ENCODE peak calls at places on chromosomes 4 and X, in six cellular contexts. W is SK-N-SH, P is HepG2, T is HCT116, Y is K562, G is GM12878. M is an unnamed sample.

GRCh38 chrX:147570483-147570882 is 341.2 kb upstream of the FMR1 start:
- DNase-seq in W (no peak), P (no peak), T (no peak), Y (no peak), G (no peak), M (no peak)

GRCh38 chr4:125642645-125643044 is 327.9 kb downstream of the FAT4 start:
- DNase-seq in W (no peak), P (no peak), T (no peak), Y (no peak), G (no peak), M (no peak)

GRCh38 chr4:6824772-6825402 is 42.4 kb downstream of the KIAA0232 start:
- DNase-seq in W (no peak), P (no peak), T (no peak), Y (no peak), G (no peak), M (no peak)

GRCh38 chr4:48633657-48634056 is 143.6 kb downstream of the ZAR1 start:
- DNase-seq in W (no peak), P (no peak), T (no peak), Y (no peak), G (no peak), M (no peak)

GRCh38 chrX:101357166-101357795 is 8.7 kb upstream of the TIMM8A start:
- DNase-seq in W (no peak), P (no peak), T (peak), Y (peak), G (no peak), M (no peak)

GRCh38 chr4:183098723-183099536 is at the start of gene WWC2:
- DNase-seq in W (peak), P (peak), T (peak), Y (peak), G (no peak), M (no peak)

GRCh38 chr4:112330921-112331320 is 33.8 kb downstream of the ALPK1 start:
- DNase-seq in W (no peak), P (no peak), T (no peak), Y (no peak), G (no peak), M (no peak)

GRCh38 chr4:8580321-8581093 is at the start of gene GPR78:
- DNase-seq in W (peak), P (no peak), T (no peak), Y (peak), G (no peak), M (no peak)

GRCh38 chr4:136651932-136652331 is 880.4 kb downstream of the PCDH18 start:
- DNase-seq in W (no peak), P (no peak), T (no peak), Y (no peak), G (no peak), M (no peak)

GRCh38 chr4:86569103-86569870 is 24.8 kb upstream of the PTPN13 start:
- DNase-seq in W (no peak), P (no peak), T (no peak), Y (no peak), G (no peak), M (no peak)

GRCh38 chr4:156497486-156497885 is 474.1 kb downstream of the PDGFC start:
- DNase-seq in W (no peak), P (no peak), T (no peak), Y (no peak), G (no peak), M (no peak)

GRCh38 chr4:154344686-154345085 is 146.9 kb downstream of the DCHS2 start:
- DNase-seq in W (no peak), P (peak), T (peak), Y (peak), G (no peak), M (no peak)

GRCh38 chr4:114178392-114178791 is 198.9 kb upstream of the ARSJ start:
- DNase-seq in W (no peak), P (no peak), T (no peak), Y (no peak), G (no peak), M (no peak)

DNA sequence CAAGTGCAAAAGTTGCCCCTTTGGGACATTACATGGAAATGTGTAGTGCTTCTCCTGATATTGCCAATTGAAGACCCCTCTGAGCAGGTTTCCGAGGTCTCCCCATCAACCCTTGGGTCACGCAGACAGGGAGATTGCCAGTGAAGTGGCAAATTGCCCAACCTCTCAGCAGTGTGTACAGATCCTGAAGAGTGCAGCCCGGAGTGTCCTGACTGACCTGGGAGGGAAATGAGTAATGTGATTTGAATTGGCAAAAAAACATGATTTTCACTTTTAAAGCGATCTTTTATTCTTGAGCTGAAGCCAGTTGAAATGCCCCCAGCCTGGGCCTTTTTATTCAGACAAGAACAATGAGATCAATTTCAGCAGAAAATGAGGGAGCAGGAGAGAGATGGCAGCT is 401.8 kb downstream of the RAPGEF2 start:
- DNase-seq in W (no peak), P (no peak), T (no peak), Y (no peak), G (no peak), M (no peak)
- TF ChIP-seq SIN3A in W (no peak), P (no peak), T (no peak), Y (no peak), G (no peak), M (no peak)

DNA sequence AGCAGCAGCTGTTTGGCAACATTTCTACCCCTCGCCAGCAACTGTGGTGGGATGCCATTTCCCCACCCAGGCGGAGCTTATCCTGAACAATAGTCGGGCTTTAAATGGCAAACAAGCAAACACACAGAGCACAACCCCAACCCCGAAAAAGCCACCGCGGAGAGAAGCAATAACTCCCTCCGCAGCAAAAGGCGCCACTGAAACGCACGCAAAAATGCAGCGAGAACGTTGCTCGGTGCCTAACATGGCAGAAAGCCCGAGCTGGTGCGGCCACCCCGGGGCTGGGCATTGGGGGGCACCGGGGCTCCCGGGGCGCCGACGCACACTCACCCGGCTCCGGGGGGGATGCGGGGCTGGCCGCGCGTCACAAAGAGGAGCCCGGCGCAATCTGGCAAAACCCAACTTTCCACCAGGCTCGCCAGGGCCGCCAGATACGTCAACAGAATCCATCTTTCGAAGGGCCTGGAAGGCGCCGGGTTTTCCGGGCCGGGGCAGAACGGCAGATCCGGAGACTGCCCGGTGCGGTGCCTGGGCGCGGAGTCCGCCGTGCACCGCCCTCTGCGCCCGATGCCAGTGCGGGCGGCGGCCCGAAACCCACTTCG is 818 bp downstream of the RAI2 start:
- DNase-seq in W (peak), P (no peak), T (no peak), Y (no peak), G (no peak), M (no peak)
- TF ChIP-seq REST in W (no peak), P (no peak), T (no peak), Y (no peak), G (no peak), M (no peak)

GRCh38 chrX:72029473-72030411 is 102.0 kb downstream of the RTL5 start:
- DNase-seq in W (peak), P (peak), T (no peak), Y (no peak), G (no peak), M (peak)

GRCh38 chrX:72028701-72029470 is 102.8 kb downstream of the RTL5 start:
- DNase-seq in W (no peak), P (no peak), T (no peak), Y (no peak), G (no peak), M (no peak)

GRCh38 chrX:72026341-72027023 is 105.2 kb downstream of the RTL5 start:
- DNase-seq in W (no peak), P (no peak), T (no peak), Y (no peak), G (no peak), M (no peak)

GRCh38 chrX:72027024-72027913 is 104.4 kb downstream of the RTL5 start:
- DNase-seq in W (no peak), P (no peak), T (no peak), Y (no peak), G (no peak), M (no peak)

GRCh38 chrX:72027914-72028307 is 103.8 kb downstream of the RTL5 start:
- DNase-seq in W (no peak), P (no peak), T (no peak), Y (no peak), G (no peak), M (no peak)
- TF ChIP-seq SIN3A in W (no peak), P (no peak), T (no peak), Y (no peak), G (no peak), M (no peak)

GRCh38 chrX:134694935-134695334 is 36.7 kb upstream of the PLAC1 start:
- DNase-seq in W (no peak), P (no peak), T (no peak), Y (no peak), G (no peak), M (no peak)
- TF ChIP-seq REST in W (no peak), P (no peak), T (no peak), Y (no peak), G (no peak), M (no peak)

DNA sequence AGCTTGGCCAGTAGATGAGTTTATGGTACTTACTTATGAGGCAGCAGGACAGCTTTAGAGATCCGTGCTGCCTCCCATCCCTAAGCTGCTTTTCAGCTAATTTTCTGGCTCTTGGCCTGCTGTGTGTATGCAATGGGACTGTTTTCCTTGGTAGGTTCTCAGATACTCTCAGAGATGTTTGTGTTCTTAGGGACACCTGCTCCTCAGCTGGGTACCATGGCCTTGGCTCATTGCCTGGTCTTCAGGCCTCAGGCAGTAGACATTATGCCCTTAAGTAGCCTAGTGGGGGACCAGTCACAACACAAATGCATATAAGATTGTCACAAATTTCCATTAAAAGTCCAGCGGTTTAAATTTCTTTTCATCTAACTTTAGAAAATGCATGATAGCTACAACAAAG is 688.0 kb downstream of the PCDH7 start:
- DNase-seq in W (no peak), P (no peak), T (no peak), Y (no peak), G (no peak), M (no peak)
- TF ChIP-seq SIN3A in W (no peak), P (no peak), T (no peak), Y (no peak), G (no peak), M (no peak)

DNA sequence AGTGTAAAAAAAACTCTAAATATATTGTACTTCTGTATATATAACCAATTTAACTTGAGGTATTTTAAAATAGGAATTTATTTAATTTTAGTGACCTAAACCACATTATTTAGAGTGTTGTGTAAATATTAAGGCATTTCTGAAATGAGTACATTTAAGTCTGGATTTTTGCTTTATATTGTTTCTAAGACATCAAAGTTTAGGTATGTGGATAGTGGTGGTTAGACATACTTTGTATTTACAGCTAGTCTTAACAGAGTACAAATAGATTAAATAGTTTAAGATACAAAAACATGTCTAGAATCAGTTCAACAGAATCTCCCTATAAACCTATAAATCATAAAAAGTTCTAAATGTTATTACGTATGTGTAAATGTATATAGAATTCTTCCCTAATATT is 588.5 kb downstream of the TRIML1 start:
- DNase-seq in W (no peak), P (no peak), T (no peak), Y (no peak), G (no peak), M (no peak)
- TF ChIP-seq REST in W (no peak), P (no peak), T (no peak), Y (no peak), G (no peak), M (no peak)

GRCh38 chr4:170008376-170008775 is 17.8 kb downstream of the MFAP3L start:
- DNase-seq in W (no peak), P (no peak), T (no peak), Y (no peak), G (no peak), M (no peak)
- TF ChIP-seq SIN3A in W (no peak), P (no peak), T (no peak), Y (no peak), G (no peak), M (no peak)

DNA sequence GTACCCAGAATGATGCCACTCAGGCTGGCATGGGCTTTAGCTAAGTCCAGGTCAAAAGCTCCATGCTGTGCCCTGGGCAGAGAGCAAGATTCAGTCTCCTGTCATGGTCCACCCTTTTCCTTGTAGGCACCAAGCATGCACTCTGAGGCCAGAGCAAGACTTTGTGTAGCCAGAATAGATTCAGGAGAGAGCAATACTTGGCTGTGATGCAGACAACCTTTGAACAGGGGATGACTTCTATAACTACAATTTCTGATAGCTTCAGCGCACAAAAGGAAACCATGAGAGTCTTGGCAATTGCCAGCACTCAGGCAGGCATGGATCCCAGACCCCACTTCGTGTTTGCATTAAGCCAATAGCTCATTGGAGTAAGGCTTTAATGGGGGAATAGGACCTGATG is 510.6 kb downstream of the RAB28 start:
- DNase-seq in W (no peak), P (no peak), T (no peak), Y (no peak), G (no peak), M (no peak)
- TF ChIP-seq REST in W (no peak), P (no peak), T (no peak), Y (no peak), G (no peak), M (no peak)

GRCh38 chrX:43283187-43283586 is 372.9 kb upstream of the MAOA start:
- DNase-seq in W (no peak), P (no peak), T (no peak), Y (no peak), G (no peak), M (no peak)
- TF ChIP-seq SIN3A in W (no peak), P (no peak), T (no peak), Y (no peak), G (no peak), M (no peak)

GRCh38 chrX:53171356-53171755 is 53.7 kb downstream of the KDM5C start:
- DNase-seq in W (no peak), P (no peak), T (no peak), Y (no peak), G (no peak), M (no peak)
- TF ChIP-seq REST in W (no peak), P (no peak), T (no peak), Y (no peak), G (no peak), M (no peak)

M was measured in Panc1.